ENCODE peak calls at places on chromosomes 6 and 20, in seven cellular contexts. W is IMR-90, L is AG09319, G is MCF 10A, O is pancreas, E is hepatocyte, I is GM06990. Z is an unnamed sample.

GRCh38 chr6:43981363-43981990 is 145.8 kb downstream of the MRPL14 start:
- DNase-seq in W (no peak), I (no peak), G (no peak), L (no peak), O (no peak), E (no peak), Z (no peak)

GRCh38 chr6:154991207-154991606 is 3.9 kb upstream of the TIAM2 start:
- DNase-seq in G (peak), W (no peak), L (no peak), O (no peak), I (no peak), E (no peak), Z (no peak)

GRCh38 chr6:52081237-52081636 is 6.2 kb downstream of the PKHD1 start:
- DNase-seq in E (no peak), W (no peak), I (no peak), G (no peak), O (no peak), L (no peak), Z (no peak)

GRCh38 chr6:1624071-1624847 is 14.5 kb downstream of the FOXC1 start:
- DNase-seq in E (peak), O (no peak), L (no peak), I (no peak), G (no peak), W (no peak), Z (peak)

GRCh38 chr6:117549606-117550005 is 52.7 kb downstream of the GOPC start:
- DNase-seq in I (no peak), G (no peak), L (no peak), E (no peak), O (no peak), W (no peak), Z (no peak)

GRCh38 chr6:39669117-39669690 is 56.0 kb downstream of the KIF6 start:
- DNase-seq in O (no peak), I (no peak), G (no peak), W (peak), E (no peak), L (no peak), Z (no peak)

GRCh38 chr6:143941852-143942627 is 66.0 kb downstream of the PLAGL1 start:
- DNase-seq in G (peak), W (peak), O (peak), I (peak), L (no peak), E (peak), Z (peak)

GRCh38 chr20:37846573-37846972 is 56.4 kb upstream of the VSTM2L start:
- DNase-seq in W (no peak), L (no peak), I (no peak), E (peak), O (no peak), G (no peak), Z (no peak)

GRCh38 chr20:57888591-57888990 is 178.8 kb upstream of the PMEPA1 start:
- DNase-seq in I (no peak), L (no peak), O (no peak), G (no peak), W (no peak), E (no peak), Z (no peak)

GRCh38 chr20:6698056-6698455 is 69.4 kb upstream of the BMP2 start:
- DNase-seq in W (no peak), L (no peak), I (no peak), G (peak), E (peak), O (no peak), Z (no peak)

GRCh38 chr6:170033666-170034065 is 257.2 kb downstream of the DLL1 start:
- DNase-seq in L (no peak), G (no peak), I (no peak), O (no peak), W (no peak), E (no peak), Z (no peak)

GRCh38 chr6:73675466-73676098 is 20.4 kb upstream of the CD109 start:
- DNase-seq in W (peak), G (peak), E (peak), O (peak), L (peak), I (no peak), Z (peak)

GRCh38 chr6:2852921-2853322 is 11.3 kb upstream of the SERPINB1 start:
- DNase-seq in L (no peak), I (no peak), W (no peak), G (no peak), E (no peak), O (no peak), Z (no peak)

GRCh38 chr20:20894280-20894679 is 181.8 kb upstream of the RALGAPA2 start:
- DNase-seq in E (no peak), L (no peak), O (no peak), I (no peak), W (no peak), G (peak), Z (no peak)

GRCh38 chr20:19784511-19785172 is 26.6 kb downstream of the RIN2 start:
- DNase-seq in L (peak), G (peak), I (no peak), O (no peak), W (peak), E (peak), Z (peak)

GRCh38 chr6:133360194-133360593 is 119.0 kb downstream of the EYA4 start:
- DNase-seq in G (no peak), O (no peak), L (no peak), I (no peak), W (no peak), E (no peak), Z (no peak)

GRCh38 chr6:25359191-25359861 is 80.2 kb downstream of the CARMIL1 start:
- DNase-seq in L (peak), W (peak), O (no peak), I (no peak), E (no peak), G (peak), Z (no peak)

GRCh38 chr20:43631598-43631997 is 35.3 kb upstream of the MYBL2 start:
- DNase-seq in I (no peak), W (no peak), E (no peak), O (no peak), G (no peak), L (no peak), Z (no peak)

GRCh38 chr20:24665741-24666191 is 196.3 kb downstream of the SYNDIG1 start:
- DNase-seq in E (no peak), O (no peak), G (no peak), L (no peak), W (no peak), I (no peak), Z (no peak)

GRCh38 chr6:34460796-34461507 is 4.9 kb upstream of the PACSIN1 start:
- DNase-seq in O (no peak), W (no peak), E (no peak), I (no peak), L (no peak), G (peak), Z (no peak)

GRCh38 chr6:34462561-34462971 is 3.3 kb upstream of the PACSIN1 start:
- DNase-seq in L (no peak), O (no peak), I (no peak), E (peak), G (peak), W (no peak), Z (no peak)

GRCh38 chr6:34463849-34464248 is 2.0 kb upstream of the PACSIN1 start:
- DNase-seq in G (no peak), E (no peak), W (no peak), O (no peak), I (no peak), L (no peak), Z (no peak)

GRCh38 chr6:34463299-34463698 is 2.6 kb upstream of the PACSIN1 start:
- DNase-seq in G (no peak), I (no peak), W (no peak), E (no peak), L (no peak), O (no peak), Z (no peak)

DNA sequence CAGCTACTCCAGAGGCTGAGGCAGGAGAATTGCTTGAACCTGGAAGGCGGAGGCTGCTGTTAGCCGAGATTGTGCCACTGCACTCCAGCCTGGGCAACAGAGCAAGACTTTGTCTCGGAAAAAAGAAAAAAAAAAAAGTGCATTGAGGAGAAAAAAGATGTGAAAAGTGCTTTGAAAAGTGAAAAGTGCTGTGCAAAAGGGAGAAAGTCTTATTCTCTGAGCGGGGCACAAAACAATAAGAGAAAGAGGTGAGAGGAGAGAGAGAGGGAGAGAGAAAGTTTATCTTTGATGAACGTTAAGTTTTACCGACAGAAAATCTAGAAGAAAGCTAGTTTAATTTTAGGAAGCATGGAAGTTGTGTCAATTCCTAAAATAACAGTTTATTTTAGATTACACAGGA is 3.9 kb upstream of the PACSIN1 start:
- DNase-seq in G (no peak), I (no peak), E (no peak), L (no peak), O (no peak), W (no peak), Z (no peak)
- TF ChIP-seq CTCF in G (no peak), I (no peak), E (no peak), L (no peak), O (no peak), W (no peak), Z (no peak)

GRCh38 chr6:148251286-148251685 is 91.4 kb upstream of the SASH1 start:
- DNase-seq in G (peak), E (peak), L (peak), O (no peak), W (peak), I (no peak), Z (no peak)
- TF ChIP-seq CTCF in G (peak), E (peak), L (peak), O (peak), W (peak), I (peak), Z (peak)

DNA sequence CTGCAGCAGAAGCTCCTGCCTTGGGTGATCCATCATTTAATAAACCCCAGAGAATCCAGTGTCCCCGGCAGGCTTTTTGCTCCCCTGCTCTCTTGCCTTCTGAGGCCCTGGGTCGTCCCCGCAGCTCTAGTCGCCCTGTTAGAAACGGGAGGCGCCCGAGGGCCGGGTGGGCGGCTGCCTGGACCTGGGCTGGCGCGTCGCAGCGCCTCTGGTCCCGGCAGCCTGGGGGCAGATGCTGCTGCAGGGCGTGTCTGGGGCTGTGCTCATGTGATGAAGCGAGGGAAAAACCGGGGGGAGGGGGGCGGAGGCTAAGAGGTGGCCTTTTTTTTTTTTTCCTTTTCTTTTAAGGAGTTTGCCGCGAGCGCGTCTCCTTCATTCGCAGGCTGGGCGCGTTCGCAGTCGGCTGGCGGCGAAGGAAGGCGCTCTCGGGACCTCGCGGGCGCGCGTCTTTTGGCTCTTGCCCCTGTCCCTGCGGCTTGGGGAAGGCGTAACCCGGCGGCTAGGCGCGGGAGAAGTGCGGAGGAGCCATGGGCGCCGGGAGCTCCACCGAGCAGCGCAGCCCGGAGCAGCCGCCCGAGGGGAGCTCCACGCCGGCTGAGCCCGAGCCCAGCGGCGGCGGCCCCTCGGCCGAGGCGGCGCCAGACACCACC is 394 bp downstream of the AKAP12 start:
- DNase-seq in O (peak), E (peak), G (peak), I (peak), L (peak), W (peak), Z (peak)
- TF ChIP-seq CTCF in O (no peak), E (peak), G (no peak), I (no peak), L (no peak), W (no peak), Z (no peak)

GRCh38 chr20:11675920-11676617 is 241.6 kb upstream of the BTBD3 start:
- DNase-seq in O (no peak), W (peak), L (no peak), G (no peak), I (no peak), E (no peak), Z (no peak)

GRCh38 chr20:11672959-11673358 is 244.7 kb upstream of the BTBD3 start:
- DNase-seq in W (no peak), G (no peak), E (no peak), O (no peak), L (no peak), I (no peak), Z (no peak)

GRCh38 chr20:11677445-11678235 is 240.1 kb upstream of the BTBD3 start:
- DNase-seq in O (no peak), E (no peak), I (no peak), G (no peak), W (no peak), L (no peak), Z (no peak)

GRCh38 chr20:11682285-11682684 is 235.4 kb upstream of the BTBD3 start:
- DNase-seq in G (no peak), W (no peak), I (no peak), E (no peak), O (no peak), L (no peak), Z (no peak)

GRCh38 chr20:11676618-11677289 is 240.9 kb upstream of the BTBD3 start:
- DNase-seq in O (peak), W (peak), E (peak), G (peak), L (peak), I (no peak), Z (no peak)
- TF ChIP-seq CTCF in O (peak), W (peak), E (peak), G (peak), L (peak), I (peak), Z (peak)

DNA sequence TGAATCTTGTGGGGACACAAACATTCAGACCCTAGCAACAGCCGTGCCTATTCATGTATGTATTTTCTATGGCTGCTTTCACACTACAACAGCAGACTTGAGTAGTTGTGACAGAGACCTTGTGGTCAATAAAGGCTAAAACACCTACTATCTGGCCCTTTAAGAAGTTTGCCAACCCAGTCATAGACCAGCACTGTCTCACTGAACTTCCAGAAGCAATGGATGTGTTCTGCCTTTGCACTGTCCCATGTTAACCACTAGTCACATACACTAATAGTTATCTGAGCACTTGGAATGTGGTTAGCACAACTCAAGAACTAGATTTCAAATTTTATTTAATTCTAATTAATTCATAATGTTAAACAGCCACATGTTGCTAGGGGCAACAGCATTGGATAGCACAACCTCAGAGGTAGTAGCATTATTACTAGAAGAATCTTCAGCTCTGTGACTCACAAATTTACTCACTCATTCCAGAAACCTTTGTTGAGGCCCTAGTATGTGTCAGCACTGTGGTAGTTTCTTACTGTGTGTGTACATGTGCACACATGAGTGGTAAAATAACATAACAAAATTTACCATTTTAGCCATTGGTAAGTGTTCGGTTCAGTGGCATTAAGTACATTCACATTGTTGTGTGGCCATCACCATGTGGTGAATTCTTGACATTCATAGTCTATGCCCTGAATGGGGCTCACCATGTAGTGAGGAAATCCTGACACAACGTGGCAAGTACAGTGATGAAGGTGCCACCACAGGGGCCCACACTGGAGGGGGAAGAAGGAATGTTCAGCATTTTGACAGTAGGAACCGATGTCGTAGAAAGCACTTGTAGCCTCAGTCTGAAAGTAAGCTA is 107.3 kb downstream of the CEP57L1 start:
- DNase-seq in L (no peak), G (no peak), E (no peak), O (no peak), W (peak), I (no peak), Z (no peak)
- TF ChIP-seq CTCF in L (no peak), G (no peak), E (no peak), O (no peak), W (no peak), I (no peak), Z (no peak)

GRCh38 chr20:13288357-13288756 is 67.3 kb downstream of the ISM1 start:
- DNase-seq in I (no peak), W (no peak), G (no peak), E (no peak), L (no peak), O (no peak), Z (no peak)

GRCh38 chr20:13284830-13285229 is 63.8 kb downstream of the ISM1 start:
- DNase-seq in G (peak), W (no peak), I (no peak), O (no peak), L (no peak), E (no peak), Z (no peak)

GRCh38 chr20:13286052-13286451 is 65.0 kb downstream of the ISM1 start:
- DNase-seq in O (no peak), I (no peak), E (no peak), W (no peak), L (no peak), G (no peak), Z (no peak)

GRCh38 chr20:13285408-13285807 is 64.3 kb downstream of the ISM1 start:
- DNase-seq in E (no peak), G (no peak), I (no peak), L (no peak), O (no peak), W (no peak), Z (no peak)

DNA sequence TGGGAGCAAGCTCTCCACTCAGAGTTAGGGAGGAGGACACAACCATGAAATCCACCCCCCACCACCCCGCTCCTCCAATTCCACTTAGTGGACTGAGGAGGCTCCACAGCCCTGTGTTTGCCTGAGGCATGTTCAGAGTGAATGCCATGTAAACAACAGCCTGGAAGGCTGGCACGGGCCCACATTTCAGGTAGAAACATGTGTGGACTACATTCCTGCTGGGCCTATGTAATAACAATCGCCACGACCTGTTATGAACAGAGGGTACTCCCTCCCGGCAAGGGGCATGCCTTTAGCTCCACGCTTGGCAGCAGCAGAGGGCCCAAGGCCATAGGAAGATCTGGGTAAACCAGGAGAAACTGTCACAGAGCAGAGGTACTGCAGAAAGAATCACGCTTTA is 65.5 kb downstream of the ISM1 start:
- DNase-seq in G (peak), W (no peak), O (no peak), I (no peak), E (peak), L (no peak), Z (no peak)
- TF ChIP-seq CTCF in G (no peak), W (no peak), O (no peak), I (no peak), E (no peak), L (no peak), Z (no peak)

GRCh38 chr6:15622045-15622750 is 40.6 kb downstream of the DTNBP1 start:
- DNase-seq in G (peak), L (no peak), O (no peak), I (no peak), E (no peak), W (peak), Z (no peak)

GRCh38 chr6:15620616-15621015 is 42.2 kb downstream of the DTNBP1 start:
- DNase-seq in G (no peak), W (no peak), L (no peak), I (no peak), O (no peak), E (no peak), Z (no peak)

GRCh38 chr6:15621203-15622044 is 41.4 kb downstream of the DTNBP1 start:
- DNase-seq in W (peak), L (no peak), E (peak), I (peak), O (no peak), G (peak), Z (peak)

GRCh38 chr6:15626160-15626559 is 36.7 kb downstream of the DTNBP1 start:
- DNase-seq in E (no peak), G (no peak), W (no peak), O (no peak), I (no peak), L (no peak), Z (no peak)

DNA sequence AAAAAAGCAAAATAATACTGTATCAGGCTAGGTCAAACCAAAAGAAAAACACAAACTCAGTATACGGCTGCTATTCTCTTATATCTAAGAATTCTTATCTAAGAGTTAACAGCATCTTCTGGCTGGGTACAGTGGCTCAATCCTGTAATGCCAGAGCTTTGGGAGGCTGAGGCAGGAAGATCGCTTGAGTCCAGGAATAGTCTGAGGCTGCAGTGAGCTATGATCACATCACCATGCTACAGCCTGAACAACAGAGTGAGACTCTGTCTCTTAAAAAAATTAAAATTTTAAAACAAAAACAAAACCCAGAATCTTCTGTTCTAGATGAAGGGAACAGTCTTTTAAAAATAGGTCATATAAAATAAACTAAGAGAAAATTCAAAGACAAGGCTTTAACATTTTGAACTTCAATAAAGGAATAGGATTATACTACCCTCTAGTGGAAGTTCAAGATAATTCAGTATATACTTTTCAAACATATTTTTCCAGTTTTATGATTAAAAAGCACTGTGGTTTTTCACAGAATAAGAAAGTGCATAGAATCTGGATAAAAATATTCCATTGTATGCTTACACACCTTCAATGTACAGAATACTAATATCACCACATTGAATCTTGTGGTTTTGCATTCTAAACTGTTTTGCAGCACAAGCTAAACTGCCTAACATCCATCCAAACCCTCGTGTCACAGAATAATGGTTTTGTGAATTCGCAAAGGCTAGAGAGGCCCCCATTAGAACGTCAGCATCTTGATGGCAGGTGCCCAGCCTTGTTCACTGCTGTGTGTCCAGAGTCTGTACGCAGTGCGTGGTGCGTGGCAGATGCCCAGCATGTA is 39.3 kb downstream of the DTNBP1 start:
- DNase-seq in I (no peak), O (no peak), W (peak), L (no peak), G (peak), E (peak), Z (peak)
- TF ChIP-seq CTCF in I (peak), O (peak), W (peak), L (peak), G (peak), E (peak), Z (peak)

Z was measured in GM13977.